ENCODE peak calls at places on chromosomes 3 and 15, in nine cellular contexts. One of them, this sample, is unnamed.

GRCh38 chr15:101014276-101014675 is 95.1 kb downstream of the LRRK1 start:
- DNase-seq in astrocyte of the spinal cord: no peak
- DNase-seq in stimulated activated CD4-positive, alpha-beta T cell treated with anti-CD3 and anti-CD28 coated beads, Interleukin-4, amount 100 ng/mL, for 1 hour: no peak
- DNase-seq in HT-29: no peak
- DNase-seq in RWPE1: no peak
- DNase-seq in GM20000: no peak
- DNase-seq in T-helper 1 cell: no peak
- DNase-seq in WTC11: no peak
- DNase-seq in hepatic stellate cell: no peak
- DNase-seq in this sample: no peak

GRCh38 chr3:153073636-153074035 is 88.4 kb upstream of the RAP2B start:
- DNase-seq in RWPE1: no peak
- DNase-seq in stimulated activated CD4-positive, alpha-beta T cell treated with anti-CD3 and anti-CD28 coated beads, Interleukin-4, amount 100 ng/mL, for 1 hour: no peak
- DNase-seq in GM20000: no peak
- DNase-seq in astrocyte of the spinal cord: no peak
- DNase-seq in WTC11: no peak
- DNase-seq in hepatic stellate cell: no peak
- DNase-seq in T-helper 1 cell: no peak
- DNase-seq in HT-29: peak
- DNase-seq in this sample: no peak

GRCh38 chr3:59809750-59810444 is 760.1 kb upstream of the CFAP20DC start:
- DNase-seq in T-helper 1 cell: no peak
- DNase-seq in HT-29: peak
- DNase-seq in stimulated activated CD4-positive, alpha-beta T cell treated with anti-CD3 and anti-CD28 coated beads, Interleukin-4, amount 100 ng/mL, for 1 hour: no peak
- DNase-seq in RWPE1: peak
- DNase-seq in astrocyte of the spinal cord: peak
- DNase-seq in hepatic stellate cell: no peak
- DNase-seq in WTC11: no peak
- DNase-seq in GM20000: peak
- DNase-seq in this sample: peak

GRCh38 chr3:195583831-195584542 is at the start of gene APOD:
- DNase-seq in hepatic stellate cell: no peak
- DNase-seq in RWPE1: peak
- DNase-seq in HT-29: peak
- DNase-seq in astrocyte of the spinal cord: peak
- DNase-seq in GM20000: no peak
- DNase-seq in stimulated activated CD4-positive, alpha-beta T cell treated with anti-CD3 and anti-CD28 coated beads, Interleukin-4, amount 100 ng/mL, for 1 hour: no peak
- DNase-seq in T-helper 1 cell: no peak
- DNase-seq in WTC11: no peak
- DNase-seq in this sample: no peak

GRCh38 chr3:197372076-197372661 is 73.8 kb upstream of the DLG1 start:
- DNase-seq in RWPE1: peak
- DNase-seq in astrocyte of the spinal cord: peak
- DNase-seq in T-helper 1 cell: no peak
- DNase-seq in hepatic stellate cell: peak
- DNase-seq in WTC11: no peak
- DNase-seq in HT-29: peak
- DNase-seq in stimulated activated CD4-positive, alpha-beta T cell treated with anti-CD3 and anti-CD28 coated beads, Interleukin-4, amount 100 ng/mL, for 1 hour: no peak
- DNase-seq in GM20000: no peak
- DNase-seq in this sample: no peak

GRCh38 chr15:45200001-45200798 is 12.4 kb upstream of the SHF start:
- DNase-seq in WTC11: peak
- DNase-seq in astrocyte of the spinal cord: peak
- DNase-seq in stimulated activated CD4-positive, alpha-beta T cell treated with anti-CD3 and anti-CD28 coated beads, Interleukin-4, amount 100 ng/mL, for 1 hour: peak
- DNase-seq in RWPE1: peak
- DNase-seq in GM20000: peak
- DNase-seq in HT-29: peak
- DNase-seq in T-helper 1 cell: peak
- DNase-seq in hepatic stellate cell: peak
- DNase-seq in this sample: peak

GRCh38 chr3:188947401-188947982 is 224.3 kb upstream of the TPRG1 start:
- DNase-seq in hepatic stellate cell: peak
- DNase-seq in astrocyte of the spinal cord: peak
- DNase-seq in T-helper 1 cell: no peak
- DNase-seq in stimulated activated CD4-positive, alpha-beta T cell treated with anti-CD3 and anti-CD28 coated beads, Interleukin-4, amount 100 ng/mL, for 1 hour: peak
- DNase-seq in GM20000: no peak
- DNase-seq in HT-29: peak
- DNase-seq in RWPE1: peak
- DNase-seq in WTC11: peak
- DNase-seq in this sample: no peak

GRCh38 chr15:70420421-70421196 is 322.9 kb upstream of the TLE3 start:
- DNase-seq in astrocyte of the spinal cord: no peak
- DNase-seq in T-helper 1 cell: no peak
- DNase-seq in WTC11: peak
- DNase-seq in HT-29: no peak
- DNase-seq in GM20000: no peak
- DNase-seq in stimulated activated CD4-positive, alpha-beta T cell treated with anti-CD3 and anti-CD28 coated beads, Interleukin-4, amount 100 ng/mL, for 1 hour: no peak
- DNase-seq in hepatic stellate cell: no peak
- DNase-seq in RWPE1: no peak
- DNase-seq in this sample: no peak

GRCh38 chr3:184551614-184552256 is 9.8 kb upstream of the EPHB3 start:
- DNase-seq in GM20000: no peak
- DNase-seq in RWPE1: no peak
- DNase-seq in HT-29: no peak
- DNase-seq in WTC11: no peak
- DNase-seq in hepatic stellate cell: no peak
- DNase-seq in astrocyte of the spinal cord: no peak
- DNase-seq in stimulated activated CD4-positive, alpha-beta T cell treated with anti-CD3 and anti-CD28 coated beads, Interleukin-4, amount 100 ng/mL, for 1 hour: no peak
- DNase-seq in T-helper 1 cell: no peak
- DNase-seq in this sample: no peak

GRCh38 chr3:155386306-155386705 is 92.8 kb upstream of the STRIT1 start:
- DNase-seq in WTC11: no peak
- DNase-seq in T-helper 1 cell: no peak
- DNase-seq in hepatic stellate cell: no peak
- DNase-seq in stimulated activated CD4-positive, alpha-beta T cell treated with anti-CD3 and anti-CD28 coated beads, Interleukin-4, amount 100 ng/mL, for 1 hour: no peak
- DNase-seq in RWPE1: no peak
- DNase-seq in astrocyte of the spinal cord: no peak
- DNase-seq in HT-29: no peak
- DNase-seq in GM20000: no peak
- DNase-seq in this sample: no peak

GRCh38 chr3:64038252-64038651 is 15.0 kb upstream of the PSMD6 start:
- DNase-seq in T-helper 1 cell: no peak
- DNase-seq in stimulated activated CD4-positive, alpha-beta T cell treated with anti-CD3 and anti-CD28 coated beads, Interleukin-4, amount 100 ng/mL, for 1 hour: no peak
- DNase-seq in astrocyte of the spinal cord: no peak
- DNase-seq in hepatic stellate cell: no peak
- DNase-seq in GM20000: no peak
- DNase-seq in RWPE1: no peak
- DNase-seq in HT-29: no peak
- DNase-seq in WTC11: no peak
- DNase-seq in this sample: no peak

This sample was measured in GM18507.